ENCODE peak calls at places on chromosomes 7 and 10, in four cellular contexts. T is activated CD8-positive, alpha-beta memory T cell treated with anti-CD3 and anti-CD28 coated beads for 48 hours; Z is WTC11; L is NCI-H1092. V is an unnamed sample.

GRCh38 chr7:77830649-77831355 is 32.2 kb downstream of the PHTF2 start:
- DNase-seq in T (no peak), Z (no peak), L (no peak), V (no peak)

GRCh38 chr7:158705234-158705890 is 758 bp upstream of the NCAPG2 start:
- DNase-seq in T (no peak), Z (peak), L (no peak), V (no peak)

GRCh38 chr7:106867641-106868351 is 2.7 kb downstream of the PIK3CG start:
- DNase-seq in T (no peak), Z (no peak), L (no peak), V (no peak)

GRCh38 chr10:127012769-127013152 is 107.5 kb downstream of the DOCK1 start:
- DNase-seq in T (no peak), Z (no peak), L (no peak), V (peak)

GRCh38 chr10:114179148-114179547 is at the start of gene TDRD1:
- DNase-seq in T (no peak), Z (peak), L (no peak), V (no peak)

GRCh38 chr7:151453326-151453791 is 13.4 kb upstream of the CRYGN start:
- DNase-seq in T (no peak), Z (no peak), L (no peak), V (no peak)

GRCh38 chr10:70974351-70974901 is 86.1 kb upstream of the PCBD1 start:
- DNase-seq in T (no peak), Z (no peak), L (no peak), V (no peak)

GRCh38 chr10:31401287-31401686 is 82.3 kb downstream of the ZEB1 start:
- DNase-seq in T (no peak), Z (no peak), L (no peak), V (no peak)

GRCh38 chr7:69738396-69738889 is 140.2 kb downstream of the AUTS2 start:
- DNase-seq in T (no peak), Z (no peak), L (no peak), V (no peak)

GRCh38 chr7:73436031-73436929 is 2.7 kb downstream of the FZD9 start:
- DNase-seq in T (no peak), Z (no peak), L (no peak), V (no peak)

GRCh38 chr7:131692131-131692960 is 135.9 kb upstream of the PODXL start:
- DNase-seq in T (peak), Z (peak), L (peak), V (no peak)

GRCh38 chr7:134854816-134855215 is 75.4 kb downstream of the CALD1 start:
- DNase-seq in T (no peak), Z (no peak), L (no peak), V (no peak)

GRCh38 chr10:84234508-84234907 is 6.8 kb downstream of the LRIT1 start:
- DNase-seq in T (no peak), Z (no peak), L (no peak), V (no peak)

GRCh38 chr10:1211844-1212570 is 155.8 kb downstream of the WDR37 start:
- DNase-seq in T (no peak), Z (no peak), L (no peak), V (no peak)

GRCh38 chr10:454860-455259 is 234.6 kb downstream of the DIP2C start:
- DNase-seq in T (no peak), Z (no peak), L (no peak), V (peak)

GRCh38 chr10:121179006-121179405 is 327.8 kb downstream of the WDR11 start:
- DNase-seq in T (no peak), Z (no peak), L (no peak), V (no peak)

GRCh38 chr7:22485189-22485588 is 14.8 kb downstream of the STEAP1B start:
- DNase-seq in T (no peak), Z (no peak), L (no peak), V (no peak)